ENCODE peak calls at places on chromosomes 3 and 15, in four cellular contexts. F, A, D and C are unnamed samples.

GRCh38 chr3:155386306-155386705 is 92.8 kb upstream of the STRIT1 start:
- DNase-seq in F (no peak), A (no peak), D (no peak), C (no peak)

GRCh38 chr15:101651753-101652097 is 456 bp downstream of the TM2D3 start:
- DNase-seq in A (no peak), D (peak; percentile 89), F (peak; percentile 68), C (peak; percentile 28)

GRCh38 chr3:76683256-76683655 is 356.6 kb upstream of the ROBO2 start:
- DNase-seq in D (no peak), A (no peak), F (no peak), C (no peak)

GRCh38 chr3:124664804-124665203 is 65.4 kb upstream of the UMPS start:
- DNase-seq in F (no peak), D (no peak), A (no peak), C (no peak)

GRCh38 chr3:189622629-189623028 is 8.6 kb upstream of the TP63 start:
- DNase-seq in D (no peak), F (no peak), A (no peak), C (no peak)

GRCh38 chr15:45319472-45320214 is 58.7 kb downstream of the GATM start:
- DNase-seq in F (no peak), D (no peak), A (no peak), C (no peak)

GRCh38 chr3:49098429-49098828 is 4.6 kb upstream of the QRICH1 start:
- DNase-seq in A (peak; percentile 72), D (no peak), F (no peak), C (no peak)

GRCh38 chr3:134367869-134368750 is 6.1 kb downstream of the AMOTL2 start:
- DNase-seq in F (no peak), A (no peak), D (no peak), C (no peak)

GRCh38 chr15:55407631-55407948 is 569 bp downstream of the CCPG1 start:
- DNase-seq in D (peak; percentile 89), A (no peak), F (peak; percentile 45), C (no peak)

GRCh38 chr3:195154793-195155535 is 116.0 kb downstream of the XXYLT1 start:
- DNase-seq in D (no peak), F (no peak), A (peak; percentile 91), C (peak; percentile 88)

GRCh38 chr3:177673105-177673804 is 476.0 kb upstream of the TBL1XR1 start:
- DNase-seq in F (no peak), A (no peak), D (no peak), C (no peak)

DNA sequence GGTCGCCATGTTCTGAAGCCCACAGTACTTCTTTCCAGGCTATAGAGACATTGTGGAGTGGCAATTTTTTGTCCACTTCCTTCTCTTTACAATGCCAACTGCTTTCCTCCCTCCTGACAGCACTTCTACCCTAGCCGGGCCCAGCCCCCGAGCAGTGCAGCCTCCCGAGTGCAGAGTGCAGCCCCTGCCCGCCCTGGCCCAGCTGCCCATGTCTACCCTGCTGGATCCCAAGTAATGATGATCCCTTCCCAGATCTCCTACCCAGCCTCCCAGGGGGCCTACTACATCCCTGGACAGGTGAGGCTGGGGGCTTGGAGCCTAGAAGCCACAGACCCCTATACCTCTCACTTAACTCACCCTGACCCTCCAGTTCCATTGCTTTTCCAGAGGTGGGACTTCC is 2.8 kb downstream of the EIF4G1 start:
- DNase-seq in A (no peak), F (no peak), D (no peak), C (no peak)
- TF ChIP-seq POLR2A in A (no peak), F (no peak), D (no peak), C (no peak)

GRCh38 chr3:44995142-44995770 is 19.2 kb downstream of the EXOSC7 start:
- DNase-seq in F (no peak), A (peak; percentile 59), D (no peak), C (no peak)

GRCh38 chr3:44993471-44994205 is 17.6 kb downstream of the EXOSC7 start:
- DNase-seq in F (peak; percentile 9), A (no peak), D (no peak), C (peak; percentile 42)

GRCh38 chr3:44992555-44993470 is 16.8 kb downstream of the EXOSC7 start:
- DNase-seq in D (no peak), A (no peak), F (peak; percentile 17), C (no peak)

GRCh38 chr3:44999782-45000181 is 23.7 kb downstream of the EXOSC7 start:
- DNase-seq in A (no peak), F (no peak), D (no peak), C (no peak)

DNA sequence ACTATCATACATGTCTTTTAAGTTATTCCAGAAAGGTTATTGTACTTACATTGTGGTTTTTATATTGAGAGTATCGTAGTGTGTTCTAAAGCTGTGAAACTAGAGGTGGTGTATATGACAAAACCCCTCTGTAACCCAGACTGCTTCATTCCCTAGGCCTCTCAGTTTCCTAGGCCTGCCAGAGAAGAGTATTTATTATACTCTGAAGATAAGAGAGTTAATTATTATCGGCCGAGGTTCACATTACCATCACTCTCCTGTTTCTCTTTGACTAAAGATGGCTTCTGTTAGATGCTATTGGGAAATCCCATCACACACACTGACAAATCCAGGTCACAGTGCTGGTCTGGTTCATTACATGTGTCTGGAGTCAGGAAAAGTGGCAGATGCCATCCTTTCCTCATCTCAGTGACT is 20.5 kb downstream of the EXOSC7 start:
- DNase-seq in A (no peak), F (no peak), D (no peak), C (no peak)
- TF ChIP-seq POLR2A in A (no peak), F (no peak), D (no peak), C (no peak)

GRCh38 chr3:58306662-58307286 is 454 bp downstream of the HTD2 start:
- DNase-seq in F (peak; percentile 49), D (no peak), A (peak; percentile 50), C (no peak)

GRCh38 chr3:58308728-58309127 is 2.4 kb downstream of the HTD2 start:
- DNase-seq in D (no peak), A (no peak), F (no peak), C (no peak)

DNA sequence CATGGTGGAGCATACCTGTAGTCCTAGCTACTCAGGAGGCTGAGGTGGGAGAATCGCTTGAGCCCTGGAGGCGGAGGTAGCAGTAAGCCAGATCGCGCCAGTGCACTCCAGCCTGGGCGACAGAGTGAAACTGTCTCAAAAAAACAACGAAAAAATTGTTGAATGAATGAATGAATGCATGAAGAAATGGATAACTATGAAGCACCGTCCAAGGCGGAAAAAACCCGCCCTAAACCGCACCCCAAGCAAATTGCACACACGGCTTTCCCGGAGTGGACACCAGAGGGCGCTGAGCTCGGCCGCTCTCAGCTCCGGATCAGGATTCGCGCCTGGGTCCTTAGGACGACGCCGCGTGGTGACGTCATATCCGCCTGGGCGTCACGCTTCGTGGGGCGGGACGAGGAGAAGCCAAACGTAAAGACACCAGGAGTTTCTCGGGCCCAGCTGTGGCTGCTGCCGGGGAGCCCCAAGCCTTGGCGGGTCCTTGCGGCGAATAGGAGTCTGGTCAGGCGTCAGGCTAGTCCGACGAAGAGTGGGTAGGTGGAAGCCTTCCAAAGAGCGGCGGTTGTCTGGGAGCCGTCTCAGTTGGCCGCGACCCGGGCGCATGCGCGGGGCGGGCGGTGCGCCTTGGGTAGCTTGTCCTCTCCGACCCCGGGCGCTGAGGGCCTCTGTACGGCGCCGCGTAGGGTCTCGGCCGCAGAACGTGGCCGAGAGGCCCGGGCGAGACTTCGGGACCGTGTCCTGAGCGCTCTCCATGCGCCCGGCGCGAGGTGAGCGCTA is at the start of the genes HTD2 and RPP14:
- DNase-seq in D (peak; percentile 96), A (peak; percentile 99), F (peak; percentile 64), C (peak; percentile 86)
- TF ChIP-seq POLR2A in D (peak; percentile 49), A (peak; percentile 76), F (peak; percentile 57), C (peak; percentile 72)

GRCh38 chr3:16326724-16327349 is 61.8 kb downstream of the OXNAD1 start:
- DNase-seq in D (no peak), F (no peak), A (no peak), C (no peak)

GRCh38 chr3:16322189-16322588 is 57.2 kb downstream of the OXNAD1 start:
- DNase-seq in F (no peak), A (no peak), D (no peak), C (no peak)

GRCh38 chr3:16325850-16326249 is 60.8 kb downstream of the OXNAD1 start:
- DNase-seq in F (no peak), A (no peak), D (no peak), C (no peak)

GRCh38 chr3:16319723-16320122 is 54.7 kb downstream of the OXNAD1 start:
- DNase-seq in A (no peak), D (no peak), F (no peak), C (no peak)

DNA sequence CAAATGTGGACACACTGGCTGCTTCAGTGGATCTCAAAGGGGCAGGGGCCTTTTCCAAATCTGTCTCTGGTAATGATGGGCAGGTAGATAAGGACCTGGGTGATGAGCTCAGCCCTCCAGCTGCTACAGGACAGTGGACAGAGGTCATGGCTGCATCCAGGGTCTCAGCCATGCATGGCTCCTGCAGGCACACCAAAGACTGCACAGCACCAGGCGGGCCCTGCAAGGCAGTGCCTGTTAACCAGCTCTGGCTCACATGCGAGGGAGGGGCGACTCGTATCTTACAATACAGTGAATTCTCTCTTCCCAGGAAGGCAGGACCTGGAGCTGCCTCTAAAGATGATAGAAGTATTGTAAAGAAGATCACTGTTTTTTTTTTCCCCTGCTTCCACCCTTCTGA is 58.7 kb downstream of the OXNAD1 start:
- DNase-seq in A (no peak), F (no peak), D (no peak), C (no peak)
- TF ChIP-seq POLR2A in A (no peak), F (no peak), D (no peak), C (no peak)

GRCh38 chr3:123067689-123068226 is 933 bp downstream of the PDIA5 start:
- DNase-seq in D (no peak), A (no peak), F (peak; percentile 59), C (no peak)

GRCh38 chr3:123069021-123069381 is 2.2 kb downstream of the PDIA5 start:
- DNase-seq in D (no peak), F (no peak), A (no peak), C (no peak)

GRCh38 chr3:123066896-123067688 is at the start of gene PDIA5:
- DNase-seq in F (peak; percentile 97), A (peak; percentile 95), D (peak; percentile 91), C (peak; percentile 93)

GRCh38 chr3:123066599-123066895 is 278 bp upstream of the PDIA5 start:
- DNase-seq in F (no peak), D (no peak), A (no peak), C (no peak)

GRCh38 chr3:123068227-123069020 is 1.6 kb downstream of the PDIA5 start:
- DNase-seq in F (peak; percentile 60), D (no peak), A (no peak), C (no peak)
- TF ChIP-seq POLR2A in F (no peak), D (no peak), A (no peak), C (no peak)